ENCODE peak calls at places on chromosome 10, in five cellular contexts. One of them, this sample, is unnamed.

GRCh38 chr10:126705951-126706565 is 35.6 kb upstream of the C10orf90 start:
- DNase-seq in Peyer's patch: no peak
- DNase-seq in lower lobe of right lung: no peak
- DNase-seq in tibial artery: no peak
- DNase-seq in sigmoid colon: no peak
- DNase-seq in this sample: no peak

GRCh38 chr10:119149723-119150122 is 15.8 kb downstream of the SFXN4 start:
- DNase-seq in lower lobe of right lung: no peak
- DNase-seq in tibial artery: peak; percentile 37
- DNase-seq in sigmoid colon: peak; percentile 40
- DNase-seq in Peyer's patch: no peak
- DNase-seq in this sample: no peak

GRCh38 chr10:3091346-3091787 is 24.0 kb downstream of the PFKP start:
- DNase-seq in lower lobe of right lung: peak; percentile 79
- DNase-seq in Peyer's patch: no peak
- DNase-seq in tibial artery: peak; percentile 79
- DNase-seq in sigmoid colon: no peak
- DNase-seq in this sample: no peak

GRCh38 chr10:64463406-64463805 is 942.2 kb downstream of the REEP3 start:
- DNase-seq in sigmoid colon: no peak
- DNase-seq in tibial artery: no peak
- DNase-seq in lower lobe of right lung: no peak
- DNase-seq in Peyer's patch: no peak
- DNase-seq in this sample: no peak

GRCh38 chr10:71687480-71687879 is 32.1 kb downstream of the C10orf105 start:
- DNase-seq in tibial artery: no peak
- DNase-seq in Peyer's patch: no peak
- DNase-seq in lower lobe of right lung: no peak
- DNase-seq in sigmoid colon: no peak
- DNase-seq in this sample: no peak

GRCh38 chr10:89217057-89217990 is 10.2 kb upstream of the CH25H start:
- DNase-seq in Peyer's patch: peak; percentile 84
- DNase-seq in tibial artery: no peak
- DNase-seq in lower lobe of right lung: peak; percentile 54
- DNase-seq in sigmoid colon: peak; percentile 71
- DNase-seq in this sample: peak; percentile 70

GRCh38 chr10:105656880-105657279 is 1015.8 kb downstream of the SORCS3 start:
- DNase-seq in sigmoid colon: no peak
- DNase-seq in tibial artery: no peak
- DNase-seq in Peyer's patch: no peak
- DNase-seq in lower lobe of right lung: no peak
- DNase-seq in this sample: no peak

GRCh38 chr10:17445400-17445998 is 8.9 kb downstream of the ST8SIA6 start:
- DNase-seq in tibial artery: no peak
- DNase-seq in sigmoid colon: no peak
- DNase-seq in lower lobe of right lung: no peak
- DNase-seq in Peyer's patch: no peak
- DNase-seq in this sample: no peak

GRCh38 chr10:113216068-113216467 is 266.0 kb downstream of the TCF7L2 start:
- DNase-seq in lower lobe of right lung: no peak
- DNase-seq in tibial artery: no peak
- DNase-seq in sigmoid colon: no peak
- DNase-seq in Peyer's patch: no peak
- DNase-seq in this sample: no peak

GRCh38 chr10:130177250-130177649 is 41.1 kb downstream of the GLRX3 start:
- DNase-seq in tibial artery: no peak
- DNase-seq in Peyer's patch: no peak
- DNase-seq in lower lobe of right lung: no peak
- DNase-seq in sigmoid colon: no peak
- DNase-seq in this sample: no peak

GRCh38 chr10:129101232-129101980 is 365.6 kb upstream of the MGMT start:
- DNase-seq in Peyer's patch: no peak
- DNase-seq in sigmoid colon: no peak
- DNase-seq in tibial artery: no peak
- DNase-seq in lower lobe of right lung: no peak
- DNase-seq in this sample: no peak

GRCh38 chr10:92064506-92064905 is 140.9 kb downstream of the BTAF1 start:
- DNase-seq in Peyer's patch: no peak
- DNase-seq in lower lobe of right lung: no peak
- DNase-seq in sigmoid colon: no peak
- DNase-seq in tibial artery: no peak
- DNase-seq in this sample: no peak

GRCh38 chr10:49518982-49519578 is 19.8 kb downstream of the ERCC6 start:
- DNase-seq in lower lobe of right lung: no peak
- DNase-seq in Peyer's patch: no peak
- DNase-seq in sigmoid colon: no peak
- DNase-seq in tibial artery: no peak
- DNase-seq in this sample: no peak

GRCh38 chr10:109743141-109744120 is 179.9 kb downstream of the XPNPEP1 start:
- DNase-seq in lower lobe of right lung: no peak
- DNase-seq in sigmoid colon: peak; percentile 74
- DNase-seq in tibial artery: no peak
- DNase-seq in Peyer's patch: no peak
- DNase-seq in this sample: no peak

GRCh38 chr10:84267503-84268126 is 22.8 kb downstream of the RGR start:
- DNase-seq in tibial artery: no peak
- DNase-seq in sigmoid colon: no peak
- DNase-seq in lower lobe of right lung: peak; percentile 67
- DNase-seq in Peyer's patch: peak; percentile 77
- DNase-seq in this sample: no peak

GRCh38 chr10:121070257-121070656 is 219.1 kb downstream of the WDR11 start:
- DNase-seq in Peyer's patch: no peak
- DNase-seq in tibial artery: no peak
- DNase-seq in sigmoid colon: no peak
- DNase-seq in lower lobe of right lung: no peak
- DNase-seq in this sample: no peak

GRCh38 chr10:123862421-123863188 is 29.0 kb downstream of the CPXM2 start:
- DNase-seq in tibial artery: no peak
- DNase-seq in sigmoid colon: no peak
- DNase-seq in lower lobe of right lung: no peak
- DNase-seq in Peyer's patch: no peak
- DNase-seq in this sample: no peak

GRCh38 chr10:26048756-26049155 is 114.7 kb downstream of the MYO3A start:
- DNase-seq in Peyer's patch: no peak
- DNase-seq in tibial artery: no peak
- DNase-seq in sigmoid colon: no peak
- DNase-seq in lower lobe of right lung: no peak
- DNase-seq in this sample: no peak

GRCh38 chr10:34979938-34980337 is 110.2 kb downstream of the CUL2 start:
- DNase-seq in Peyer's patch: no peak
- DNase-seq in sigmoid colon: no peak
- DNase-seq in tibial artery: no peak
- DNase-seq in lower lobe of right lung: no peak
- DNase-seq in this sample: no peak

GRCh38 chr10:36629476-36629875 is 495.9 kb upstream of the ANKRD30A start:
- DNase-seq in tibial artery: no peak
- DNase-seq in Peyer's patch: no peak
- DNase-seq in sigmoid colon: no peak
- DNase-seq in lower lobe of right lung: no peak
- DNase-seq in this sample: no peak

GRCh38 chr10:1609596-1609995 is 127.7 kb downstream of the ADARB2 start:
- DNase-seq in Peyer's patch: no peak
- DNase-seq in sigmoid colon: no peak
- DNase-seq in lower lobe of right lung: no peak
- DNase-seq in tibial artery: no peak
- DNase-seq in this sample: no peak

GRCh38 chr10:127313996-127314700 is 117.8 kb upstream of the INSYN2A start:
- DNase-seq in sigmoid colon: no peak
- DNase-seq in tibial artery: no peak
- DNase-seq in Peyer's patch: no peak
- DNase-seq in lower lobe of right lung: no peak
- DNase-seq in this sample: no peak

GRCh38 chr10:108112218-108112617 is 947.7 kb upstream of the SORCS1 start:
- DNase-seq in lower lobe of right lung: no peak
- DNase-seq in tibial artery: no peak
- DNase-seq in Peyer's patch: no peak
- DNase-seq in sigmoid colon: no peak
- DNase-seq in this sample: no peak

GRCh38 chr10:100009283-100009792 is 409 bp downstream of the DNMBP start:
- DNase-seq in tibial artery: no peak
- DNase-seq in lower lobe of right lung: peak; percentile 75
- DNase-seq in Peyer's patch: peak; percentile 82
- DNase-seq in sigmoid colon: peak; percentile 80
- DNase-seq in this sample: peak; percentile 41

GRCh38 chr10:132141076-132141475 is 45.7 kb upstream of the DPYSL4 start:
- DNase-seq in sigmoid colon: peak; percentile 59
- DNase-seq in lower lobe of right lung: peak; percentile 23
- DNase-seq in tibial artery: peak; percentile 56
- DNase-seq in Peyer's patch: no peak
- DNase-seq in this sample: no peak

GRCh38 chr10:113047963-113048781 is 98.1 kb downstream of the TCF7L2 start:
- DNase-seq in Peyer's patch: no peak
- DNase-seq in lower lobe of right lung: no peak
- DNase-seq in sigmoid colon: peak; percentile 30
- DNase-seq in tibial artery: no peak
- DNase-seq in this sample: no peak

GRCh38 chr10:86068532-86069337 is 297.9 kb downstream of the GRID1 start:
- DNase-seq in tibial artery: no peak
- DNase-seq in sigmoid colon: peak; percentile 48
- DNase-seq in Peyer's patch: no peak
- DNase-seq in lower lobe of right lung: no peak
- DNase-seq in this sample: no peak

GRCh38 chr10:49081532-49082275 is 33.6 kb downstream of the VSTM4 start:
- DNase-seq in lower lobe of right lung: no peak
- DNase-seq in Peyer's patch: no peak
- DNase-seq in tibial artery: no peak
- DNase-seq in sigmoid colon: no peak
- DNase-seq in this sample: no peak

GRCh38 chr10:23611308-23611631 is 172.4 kb downstream of the OTUD1 start:
- DNase-seq in lower lobe of right lung: no peak
- DNase-seq in tibial artery: no peak
- DNase-seq in Peyer's patch: no peak
- DNase-seq in sigmoid colon: no peak
- DNase-seq in this sample: no peak

GRCh38 chr10:58791137-58791536 is 278.5 kb downstream of the BICC1 start:
- DNase-seq in lower lobe of right lung: no peak
- DNase-seq in Peyer's patch: no peak
- DNase-seq in sigmoid colon: no peak
- DNase-seq in tibial artery: no peak
- DNase-seq in this sample: no peak

GRCh38 chr10:110175406-110175805 is 32.0 kb upstream of the MXI1 start:
- DNase-seq in sigmoid colon: no peak
- DNase-seq in Peyer's patch: no peak
- DNase-seq in lower lobe of right lung: no peak
- DNase-seq in tibial artery: no peak
- DNase-seq in this sample: no peak

DNA sequence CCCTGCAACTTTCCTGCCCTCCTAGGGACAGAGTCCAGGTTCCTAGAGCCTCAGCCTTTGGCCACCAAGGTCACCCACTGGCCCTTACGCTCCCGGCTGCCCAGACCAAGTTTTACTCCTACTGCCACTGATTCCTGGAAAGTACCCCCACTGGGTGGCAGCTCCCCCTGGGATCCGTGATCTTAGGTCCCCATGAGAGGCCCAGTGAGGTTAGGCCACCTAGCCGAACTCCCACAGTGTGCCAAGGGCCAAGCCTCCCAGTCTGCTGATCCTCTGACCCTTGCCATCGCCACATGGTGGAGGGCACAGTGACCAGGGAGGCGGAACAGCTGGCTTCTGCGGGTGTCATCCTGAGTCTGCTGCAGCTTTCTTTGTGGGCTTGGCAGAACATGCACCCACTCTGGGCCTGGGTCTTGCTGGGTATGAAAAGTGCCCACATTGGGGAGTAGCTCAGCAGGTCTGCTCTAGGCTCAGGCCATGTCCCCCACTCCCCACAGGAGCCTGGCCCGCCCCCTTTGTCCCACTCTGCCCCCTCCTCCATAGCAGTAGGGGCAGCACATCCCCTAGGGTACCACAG is 40.5 kb upstream of the PPIF start:
- DNase-seq in Peyer's patch: no peak
- DNase-seq in tibial artery: no peak
- DNase-seq in lower lobe of right lung: peak; percentile 20
- DNase-seq in sigmoid colon: no peak
- DNase-seq in this sample: no peak
- H3K4me3 ChIP-seq in Peyer's patch: no peak overlapping the region
- H3K4me3 ChIP-seq in tibial artery: no peak overlapping the region
- H3K4me3 ChIP-seq in lower lobe of right lung: no peak overlapping the region
- H3K4me3 ChIP-seq in sigmoid colon: no peak overlapping the region
- H3K4me3 ChIP-seq in this sample: no peak overlapping the region

DNA sequence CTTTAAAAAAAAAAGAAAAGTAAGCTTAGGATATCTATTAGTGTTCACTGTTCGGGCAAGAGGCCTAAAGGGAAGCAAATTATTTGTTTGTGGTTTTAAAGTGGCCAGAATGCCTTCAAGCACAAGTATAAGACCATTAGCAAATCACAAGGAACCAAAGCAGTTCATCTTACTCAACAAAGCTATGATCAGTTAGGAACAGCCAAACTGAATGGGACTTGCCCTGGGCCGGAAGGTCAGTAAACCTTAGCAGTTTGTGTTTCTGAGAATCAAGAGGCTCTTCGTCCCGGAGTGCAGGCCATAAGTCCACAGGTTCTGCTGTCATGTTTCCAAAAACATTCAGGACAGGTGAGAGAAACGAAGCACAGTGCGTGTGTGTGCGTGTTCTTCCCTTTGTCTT is 4.5 kb downstream of the FBXW4 start:
- DNase-seq in Peyer's patch: no peak
- DNase-seq in tibial artery: no peak
- DNase-seq in lower lobe of right lung: peak; percentile 51
- DNase-seq in sigmoid colon: no peak
- DNase-seq in this sample: no peak
- H3K27ac ChIP-seq in Peyer's patch: no peak overlapping the region
- H3K27ac ChIP-seq in tibial artery: no peak overlapping the region
- H3K27ac ChIP-seq in lower lobe of right lung: peak overlapping the region; percentile 39
- H3K27ac ChIP-seq in sigmoid colon: peak overlapping the region; percentile 99
- H3K27ac ChIP-seq in this sample: no peak overlapping the region

GRCh38 chr10:30436688-30437038 is 2.7 kb downstream of the MAP3K8 start:
- DNase-seq in tibial artery: no peak
- DNase-seq in Peyer's patch: no peak
- DNase-seq in lower lobe of right lung: no peak
- DNase-seq in sigmoid colon: no peak
- DNase-seq in this sample: no peak
- H3K4me3 ChIP-seq in tibial artery: peak overlapping the region; percentile 69
- H3K4me3 ChIP-seq in Peyer's patch: peak overlapping the region; percentile 13
- H3K4me3 ChIP-seq in lower lobe of right lung: peak overlapping the region; percentile 76
- H3K4me3 ChIP-seq in sigmoid colon: peak overlapping the region; percentile 62
- H3K4me3 ChIP-seq in this sample: peak overlapping the region; percentile 82

DNA sequence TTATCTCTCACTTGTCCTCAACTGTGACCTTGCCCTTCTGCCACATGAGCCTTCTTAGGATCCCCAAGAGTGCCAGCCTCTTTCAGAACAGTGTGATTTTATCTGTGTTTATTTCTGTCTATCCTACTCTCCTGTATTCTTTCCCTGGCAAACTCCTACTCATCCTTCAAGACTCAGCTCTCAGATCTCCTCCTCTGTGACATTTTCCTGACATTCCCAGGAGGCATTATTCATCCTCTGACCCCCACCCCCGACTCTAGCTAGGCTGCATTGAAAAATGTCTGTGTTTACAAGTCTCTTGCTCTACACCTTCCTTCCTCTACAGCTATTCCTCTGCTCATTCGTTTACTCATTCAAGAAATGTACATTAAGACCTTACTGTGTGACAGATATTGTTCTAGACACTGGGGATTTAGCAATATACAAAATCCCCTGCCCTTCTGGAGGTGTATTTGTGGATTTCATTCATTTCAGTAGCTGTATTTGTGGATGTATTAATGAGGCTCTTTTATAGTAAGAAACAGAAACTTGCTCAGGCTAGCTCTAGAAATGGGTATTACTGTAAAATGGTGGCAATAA is 61.4 kb upstream of the COMTD1 start:
- DNase-seq in tibial artery: no peak
- DNase-seq in sigmoid colon: no peak
- DNase-seq in lower lobe of right lung: no peak
- DNase-seq in Peyer's patch: no peak
- DNase-seq in this sample: no peak
- H3K27ac ChIP-seq in tibial artery: peak overlapping the region; percentile 89
- H3K27ac ChIP-seq in sigmoid colon: peak overlapping the region; percentile 86
- H3K27ac ChIP-seq in lower lobe of right lung: peak overlapping the region; percentile 90
- H3K27ac ChIP-seq in Peyer's patch: no peak overlapping the region
- H3K27ac ChIP-seq in this sample: no peak overlapping the region

This sample was measured in dorsolateral prefrontal cortex.